ENCODE peak calls at places on chromosomes 5 and 9, in six cellular contexts. D is hepatic stellate cell, X is NCI-H460, Q is cardiac fibroblast, W is progenitor cell of endocrine pancreas, L is GM10248. I is an unnamed sample.

GRCh38 chr9:14437336-14438231 is 123.6 kb upstream of the NFIB start:
- DNase-seq in D (no peak), X (no peak), Q (no peak), W (no peak), L (no peak), I (no peak)

GRCh38 chr9:68841292-68842052 is 136.4 kb downstream of the PIP5K1B start:
- DNase-seq in D (no peak), X (no peak), Q (no peak), W (no peak), L (no peak), I (no peak)

GRCh38 chr9:79489241-79490000 is 82.3 kb upstream of the TLE4 start:
- DNase-seq in D (peak; percentile 38), X (no peak), Q (peak; percentile 82), W (no peak), L (no peak), I (no peak)

GRCh38 chr9:77922587-77922986 is 109.0 kb downstream of the GNAQ start:
- DNase-seq in D (no peak), X (no peak), Q (peak; percentile 19), W (no peak), L (no peak), I (no peak)

GRCh38 chr9:89657765-89658164 is 53.0 kb downstream of the GADD45G start:
- DNase-seq in D (no peak), X (no peak), Q (no peak), W (no peak), L (peak; percentile 57), I (no peak)

GRCh38 chr5:93162201-93162654 is 418.8 kb downstream of the NR2F1-AS1 start:
- DNase-seq in D (no peak), X (no peak), Q (peak; percentile 74), W (no peak), L (no peak), I (no peak)

GRCh38 chr9:31071606-31072286 is 1312.7 kb upstream of the ACO1 start:
- DNase-seq in D (no peak), X (no peak), Q (no peak), W (no peak), L (no peak), I (no peak)

GRCh38 chr5:40441733-40442132 is 238.0 kb upstream of the PTGER4 start:
- DNase-seq in D (no peak), X (no peak), Q (no peak), W (no peak), L (peak; percentile 10), I (no peak)

GRCh38 chr5:147629196-147629595 is 119.3 kb upstream of the DPYSL3 start:
- DNase-seq in D (no peak), X (no peak), Q (no peak), W (no peak), L (no peak), I (no peak)

GRCh38 chr9:119963258-119963797 is 594.1 kb upstream of the BRINP1 start:
- DNase-seq in D (peak; percentile 85), X (peak; percentile 45), Q (peak; percentile 37), W (no peak), L (no peak), I (no peak)

GRCh38 chr9:90204128-90204838 is 438.3 kb downstream of the DIRAS2 start:
- DNase-seq in D (no peak), X (no peak), Q (no peak), W (no peak), L (no peak), I (no peak)

GRCh38 chr5:151571270-151572173 is 19.6 kb downstream of the FAT2 start:
- DNase-seq in D (no peak), X (no peak), Q (no peak), W (no peak), L (no peak), I (no peak)

GRCh38 chr5:14491505-14491904 is 90.1 kb upstream of the OTULINL start:
- DNase-seq in D (peak; percentile 38), X (no peak), Q (peak; percentile 82), W (no peak), L (no peak), I (no peak)

GRCh38 chr9:74846771-74847170 is 41.0 kb downstream of the TRPM6 start:
- DNase-seq in D (no peak), X (no peak), Q (no peak), W (no peak), L (no peak), I (no peak)

GRCh38 chr5:149572170-149572569 is 9.1 kb upstream of the ARHGEF37 start:
- DNase-seq in D (no peak), X (no peak), Q (no peak), W (no peak), L (no peak), I (no peak)

GRCh38 chr9:118455781-118456180 is 751.6 kb downstream of the TLR4 start:
- DNase-seq in D (no peak), X (no peak), Q (no peak), W (no peak), L (no peak), I (no peak)

GRCh38 chr5:71988808-71989207 is 118.5 kb upstream of the MAP1B start:
- DNase-seq in D (no peak), X (no peak), Q (no peak), W (no peak), L (no peak), I (no peak)

GRCh38 chr5:69217154-69217731 is 17.4 kb upstream of the CDK7 start:
- DNase-seq in D (peak; percentile 94), X (no peak), Q (no peak), W (no peak), L (peak; percentile 99), I (peak; percentile 84)

I was measured in D721Med.